ENCODE peak calls at places on chromosome 14, in nine cellular contexts. M is upper lobe of right lung; C is CD8-positive, alpha-beta memory T cell; L is esophagus muscularis mucosa; Z is lower lobe of right lung; J is stomach; F is suprapubic skin; D is IMR-90; N is WERI-Rb-1. T is an unnamed sample. For H3K36me3, the result is how much of the 10 kb centered on the place peaks cover.

GRCh38 chr14:72808564-72808963 is 85.3 kb downstream of the DPF3 start:
- DNase-seq in M (no peak), C (no peak), L (no peak), Z (no peak), J (no peak), F (no peak), D (no peak), N (no peak), T (no peak)

GRCh38 chr14:106489112-106489881 is 962.9 kb downstream of the TMEM121 start:
- DNase-seq in M (no peak), C (no peak), L (peak), Z (no peak), J (no peak), F (no peak), D (no peak), N (no peak), T (no peak)

GRCh38 chr14:45838597-45838996 is 585.6 kb upstream of the MIS18BP1 start:
- DNase-seq in M (no peak), C (no peak), L (no peak), Z (no peak), J (no peak), F (no peak), D (no peak), N (no peak), T (no peak)

GRCh38 chr14:51004352-51004800 is 60.1 kb upstream of the PYGL start:
- DNase-seq in M (no peak), C (no peak), L (no peak), Z (peak), J (no peak), F (no peak), D (no peak), N (no peak), T (no peak)

GRCh38 chr14:62189698-62190097 is 427.5 kb downstream of the SNAPC1 start:
- DNase-seq in M (no peak), C (no peak), L (no peak), Z (no peak), J (no peak), F (no peak), D (peak), N (no peak), T (no peak)

GRCh38 chr14:22811752-22812151 is 3.5 kb downstream of the SLC7A7 start:
- DNase-seq in M (peak), C (no peak), L (no peak), Z (no peak), J (no peak), F (no peak), D (peak), N (no peak), T (no peak)

GRCh38 chr14:58731465-58732330 is 93.9 kb downstream of the DACT1 start:
- DNase-seq in M (no peak), C (no peak), L (no peak), Z (no peak), J (no peak), F (no peak), D (peak), N (no peak), T (peak)

GRCh38 chr14:100067481-100067880 is 2.3 kb downstream of the EVL start:
- DNase-seq in M (no peak), C (no peak), L (no peak), Z (no peak), J (no peak), F (no peak), D (no peak), N (no peak), T (no peak)

GRCh38 chr14:64232095-64232830 is 61.9 kb downstream of the ESR2 start:
- DNase-seq in M (no peak), C (no peak), L (no peak), Z (no peak), J (no peak), F (no peak), D (peak), N (no peak), T (no peak)

GRCh38 chr14:21078726-21079125 is 8.6 kb downstream of the ARHGEF40 start:
- DNase-seq in M (no peak), C (no peak), L (no peak), Z (no peak), J (no peak), F (no peak), D (no peak), N (no peak), T (no peak)

GRCh38 chr14:75285331-75285730 is 6.7 kb downstream of the FOS start:
- DNase-seq in M (no peak), C (no peak), L (no peak), Z (no peak), J (no peak), F (no peak), D (no peak), N (no peak), T (no peak)

GRCh38 chr14:63342381-63342780 is 23.6 kb upstream of the GPHB5 start:
- DNase-seq in M (no peak), C (no peak), L (no peak), Z (no peak), J (no peak), F (no peak), D (peak), N (no peak), T (no peak)

GRCh38 chr14:69260246-69260978 is 454 bp downstream of the GALNT16 start:
- DNase-seq in M (no peak), C (no peak), L (no peak), Z (no peak), J (no peak), F (no peak), D (peak), N (peak), T (no peak)

GRCh38 chr14:79325071-79325470 is 886.2 kb downstream of the DIO2 start:
- DNase-seq in M (no peak), C (no peak), L (no peak), Z (no peak), J (no peak), F (no peak), D (peak), N (no peak), T (no peak)

GRCh38 chr14:23054000-23054811 is 3.1 kb downstream of the CDH24 start:
- DNase-seq in M (peak), C (no peak), L (no peak), Z (no peak), J (no peak), F (no peak), D (no peak), N (peak), T (peak)

GRCh38 chr14:63286071-63286470 is 32.7 kb downstream of the GPHB5 start:
- DNase-seq in M (no peak), C (no peak), L (no peak), Z (no peak), J (no peak), F (no peak), D (no peak), N (no peak), T (no peak)

GRCh38 chr14:93712079-93712837 is 76.0 kb downstream of the PRIMA1 start:
- DNase-seq in M (no peak), C (no peak), L (peak), Z (no peak), J (no peak), F (no peak), D (no peak), N (no peak), T (no peak)

GRCh38 chr14:88872976-88873375 is 48.5 kb downstream of the TTC8 start:
- DNase-seq in M (no peak), C (no peak), L (no peak), Z (no peak), J (no peak), F (no peak), D (no peak), N (no peak), T (no peak)

GRCh38 chr14:89351364-89351957 is 65.6 kb downstream of the FOXN3 start:
- DNase-seq in M (peak), C (no peak), L (peak), Z (peak), J (peak), F (no peak), D (peak), N (no peak), T (no peak)

GRCh38 chr14:25846232-25846631 is 751.6 kb downstream of the NOVA1 start:
- DNase-seq in M (no peak), C (no peak), L (no peak), Z (no peak), J (no peak), F (no peak), D (no peak), N (no peak), T (no peak)

GRCh38 chr14:105091335-105092123 is 26.3 kb upstream of the GPR132 start:
- DNase-seq in M (peak), C (no peak), L (no peak), Z (peak), J (peak), F (peak), D (no peak), N (no peak), T (peak)

GRCh38 chr14:65940056-65940735 is 527.7 kb downstream of the FUT8 start:
- DNase-seq in M (no peak), C (no peak), L (no peak), Z (no peak), J (no peak), F (no peak), D (no peak), N (peak), T (no peak)

GRCh38 chr14:34356267-34356660 is 105.8 kb downstream of the SPTSSA start:
- DNase-seq in M (no peak), C (no peak), L (no peak), Z (no peak), J (no peak), F (no peak), D (peak), N (no peak), T (no peak)

GRCh38 chr14:99517643-99518381 is 36.6 kb downstream of the CCNK start:
- DNase-seq in M (peak), C (no peak), L (no peak), Z (peak), J (no peak), F (peak), D (no peak), N (no peak), T (no peak)

GRCh38 chr14:65137648-65138317 is 35.5 kb upstream of the MAX start:
- DNase-seq in M (no peak), C (no peak), L (no peak), Z (no peak), J (no peak), F (peak), D (peak), N (no peak), T (no peak)

GRCh38 chr14:30235485-30235884 is 307.8 kb upstream of the PRKD1 start:
- DNase-seq in M (no peak), C (no peak), L (no peak), Z (no peak), J (no peak), F (no peak), D (no peak), N (no peak), T (no peak)

GRCh38 chr14:44989497-44990440 is 27.8 kb downstream of the TOGARAM1 start:
- DNase-seq in M (no peak), C (no peak), L (no peak), Z (no peak), J (no peak), F (no peak), D (no peak), N (no peak), T (no peak)

GRCh38 chr14:30193791-30194407 is 266.3 kb upstream of the PRKD1 start:
- DNase-seq in M (no peak), C (no peak), L (no peak), Z (no peak), J (no peak), F (no peak), D (peak), N (no peak), T (no peak)

GRCh38 chr14:82635931-82636330 is 1102.3 kb upstream of the SEL1L start:
- DNase-seq in M (no peak), C (no peak), L (no peak), Z (no peak), J (no peak), F (no peak), D (no peak), N (no peak), T (no peak)

GRCh38 chr14:105204206-105204930 is 23.3 kb upstream of the NUDT14 start:
- DNase-seq in M (peak), C (no peak), L (no peak), Z (peak), J (peak), F (no peak), D (no peak), N (no peak), T (no peak)

GRCh38 chr14:61476737-61477410 is 155.5 kb downstream of the PRKCH start:
- DNase-seq in M (no peak), C (peak), L (no peak), Z (no peak), J (peak), F (no peak), D (peak), N (no peak), T (no peak)

GRCh38 chr14:22469541-22470303 is 119.3 kb downstream of the DAD1 start:
- DNase-seq in M (no peak), C (no peak), L (no peak), Z (no peak), J (no peak), F (no peak), D (no peak), N (no peak), T (no peak)

GRCh38 chr14:39025810-39026627 is 77.0 kb downstream of the SEC23A start:
- DNase-seq in M (no peak), C (no peak), L (no peak), Z (no peak), J (no peak), F (no peak), D (no peak), N (no peak), T (no peak)

GRCh38 chr14:96832351-96832750 is 35.2 kb downstream of the VRK1 start:
- DNase-seq in M (no peak), C (no peak), L (no peak), Z (no peak), J (no peak), F (no peak), D (no peak), N (no peak), T (no peak)

DNA sequence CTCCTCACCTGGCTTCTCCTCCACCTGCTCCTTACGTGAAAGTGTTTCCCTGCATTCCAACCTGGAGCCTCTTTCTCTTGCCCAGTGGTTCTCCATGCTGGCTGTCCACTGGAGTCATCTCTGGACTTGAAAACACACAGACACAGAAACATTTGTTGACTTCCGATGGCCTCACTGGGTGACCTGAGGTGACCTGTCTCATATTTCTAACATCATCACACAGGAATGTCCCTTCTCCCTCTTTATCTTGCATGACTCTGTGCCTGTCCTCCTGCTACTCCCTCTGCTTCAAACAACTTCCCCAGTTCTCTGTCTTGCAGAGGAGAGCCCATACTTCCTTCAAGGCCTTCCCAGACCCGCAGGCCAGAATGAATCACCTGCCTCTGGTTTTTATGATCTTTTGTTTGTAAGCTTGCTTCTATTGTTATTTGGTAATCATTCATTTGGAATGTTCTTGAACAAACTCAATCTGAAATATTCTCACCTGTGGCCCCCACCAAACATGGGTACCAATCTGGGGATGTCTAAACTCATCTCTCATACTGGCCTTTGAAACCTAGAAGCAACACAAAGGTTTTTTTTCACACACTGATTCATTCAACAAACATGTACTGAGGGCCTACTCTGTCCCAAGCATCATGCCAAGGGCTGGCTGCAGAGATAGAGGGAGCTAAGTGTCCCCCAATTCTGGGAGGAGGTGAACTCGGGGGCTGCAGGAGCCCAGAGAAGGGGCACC is 9.7 kb upstream of the RIN3 start:
- DNase-seq in M (no peak), C (no peak), L (no peak), Z (no peak), J (no peak), F (no peak), D (peak), N (no peak), T (peak)
- H3K36me3 ChIP-seq in M (under half), C (under half), L (under half), Z (under half), J (under half), F (under half), D (under half), N (under half), T (under half)

GRCh38 chr14:24160499-24160849 is 591 bp upstream of the IRF9 start:
- DNase-seq in M (no peak), C (no peak), L (no peak), Z (no peak), J (no peak), F (no peak), D (no peak), N (no peak), T (no peak)
- H3K36me3 ChIP-seq in M (half or more), C (under half), L (half or more), Z (half or more), J (half or more), F (half or more), D (half or more), N (half or more), T (half or more)

GRCh38 chr14:90400904-90401561 is 4.2 kb downstream of the CALM1 start:
- DNase-seq in M (no peak), C (no peak), L (no peak), Z (no peak), J (no peak), F (no peak), D (no peak), N (no peak), T (no peak)
- H3K36me3 ChIP-seq in M (half or more), C (half or more), L (half or more), Z (half or more), J (half or more), F (half or more), D (under half), N (under half), T (half or more)

DNA sequence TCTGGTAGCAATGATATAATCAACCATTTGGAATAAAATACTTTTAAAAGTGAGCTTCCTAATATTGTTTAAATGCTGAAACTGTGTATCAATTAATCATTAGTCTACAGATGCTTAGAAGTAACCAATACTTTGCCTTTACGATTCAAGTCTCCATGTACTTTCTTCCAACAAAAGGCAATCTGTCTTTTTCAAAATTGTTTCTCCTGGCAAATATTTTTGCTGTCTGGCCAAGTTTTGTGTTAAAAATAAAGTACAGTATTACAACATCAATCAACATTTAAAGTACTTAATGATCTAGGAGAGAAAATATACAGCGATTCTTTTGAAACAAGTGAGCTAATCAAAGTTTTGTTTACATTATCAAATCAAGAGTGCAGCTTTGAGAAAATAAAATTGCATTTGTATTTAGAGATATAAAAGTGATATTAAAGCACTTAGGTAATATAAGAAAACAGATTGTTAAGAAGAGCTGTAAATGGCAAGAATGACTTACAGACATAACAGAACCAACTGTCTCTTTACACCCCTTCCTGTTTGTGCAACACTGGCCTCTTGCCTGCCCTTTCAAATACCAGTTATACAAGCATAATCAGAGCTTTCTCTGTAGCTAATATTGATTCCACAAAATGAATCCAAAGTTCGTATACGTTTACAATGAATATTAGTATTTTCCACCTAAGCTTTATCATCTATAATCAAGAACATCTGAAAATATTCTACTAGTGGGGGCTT is 38.2 kb upstream of the FBLN5 start:
- DNase-seq in M (no peak), C (no peak), L (no peak), Z (no peak), J (no peak), F (no peak), D (peak), N (no peak), T (no peak)
- H3K36me3 ChIP-seq in M (under half), C (under half), L (under half), Z (under half), J (half or more), F (under half), D (under half), N (under half), T (half or more)

GRCh38 chr14:56300495-56300894 is 182.3 kb downstream of the PELI2 start:
- DNase-seq in M (no peak), C (no peak), L (no peak), Z (no peak), J (no peak), F (no peak), D (peak), N (no peak), T (no peak)

GRCh38 chr14:56299306-56299984 is 181.2 kb downstream of the PELI2 start:
- DNase-seq in M (no peak), C (no peak), L (no peak), Z (no peak), J (no peak), F (no peak), D (peak), N (no peak), T (no peak)

GRCh38 chr14:56309198-56309597 is 191.0 kb downstream of the PELI2 start:
- DNase-seq in M (no peak), C (no peak), L (no peak), Z (no peak), J (no peak), F (no peak), D (no peak), N (no peak), T (no peak)

GRCh38 chr14:56304456-56304855 is 186.2 kb downstream of the PELI2 start:
- DNase-seq in M (no peak), C (no peak), L (no peak), Z (no peak), J (no peak), F (no peak), D (no peak), N (no peak), T (no peak)
- H3K36me3 ChIP-seq in M (under half), C (under half), L (under half), Z (under half), J (under half), F (under half), D (under half), N (under half), T (under half)

DNA sequence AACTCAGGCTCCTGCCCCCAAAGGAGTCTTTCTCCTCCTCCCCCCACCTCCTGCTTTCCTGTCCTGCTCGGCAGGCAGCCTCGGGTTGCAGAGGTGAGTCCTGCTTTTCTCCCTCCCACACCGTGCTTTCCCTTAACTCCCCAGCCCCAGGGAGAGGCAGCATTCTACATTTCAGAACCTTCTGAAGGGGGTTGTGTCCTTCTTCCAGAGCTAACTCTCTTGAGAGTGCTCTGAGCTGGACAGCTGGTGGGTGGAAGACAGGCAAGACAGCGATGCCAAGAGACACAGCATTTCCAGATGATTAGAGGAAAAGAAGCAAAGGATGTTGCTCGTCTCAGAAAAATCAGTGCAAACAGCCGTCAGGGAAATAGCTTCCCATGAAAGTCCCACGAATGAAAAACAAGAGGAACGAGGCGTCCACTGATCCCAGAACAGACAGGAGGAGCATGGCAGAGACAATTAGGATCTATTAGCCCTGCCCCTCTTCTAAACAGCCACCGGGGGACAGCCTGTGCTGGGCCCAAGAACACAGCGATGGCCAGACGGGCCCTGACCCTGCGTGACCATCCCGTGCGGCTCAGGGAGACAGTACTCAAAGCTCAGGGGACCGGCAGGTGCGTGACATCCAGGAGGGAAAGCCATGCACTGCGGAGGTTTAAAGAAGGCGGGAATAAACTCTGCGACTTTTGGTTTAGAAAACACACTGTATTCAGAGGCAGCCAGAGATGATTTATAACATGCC is 216.5 kb upstream of the RTL1 start:
- DNase-seq in M (no peak), C (no peak), L (peak), Z (no peak), J (peak), F (no peak), D (peak), N (no peak), T (peak)
- H3K36me3 ChIP-seq in M (under half), C (under half), L (under half), Z (under half), J (under half), F (under half), D (under half), N (under half), T (under half)

GRCh38 chr14:103533137-103533998 is 4.4 kb downstream of the TRMT61A start:
- DNase-seq in M (no peak), C (no peak), L (no peak), Z (no peak), J (no peak), F (no peak), D (no peak), N (no peak), T (no peak)
- H3K36me3 ChIP-seq in M (under half), C (under half), L (half or more), Z (under half), J (under half), F (under half), D (under half), N (under half), T (under half)